ENCODE peak calls at places on chromosomes 13 and 19, in four cellular contexts. W is uterus, T is testis, D is endodermal cell. F is an unnamed sample.

GRCh38 chr13:106197506-106197905 is 338.0 kb downstream of the EFNB2 start:
- DNase-seq in W (no peak), T (no peak), D (no peak), F (no peak)

GRCh38 chr19:53958168-53958571 is 4.6 kb upstream of the CACNG8 start:
- DNase-seq in W (no peak), T (no peak), D (peak; percentile 83), F (no peak)

GRCh38 chr13:103883698-103884097 is 817.5 kb upstream of the SLC10A2 start:
- DNase-seq in W (no peak), T (no peak), D (no peak), F (no peak)

GRCh38 chr19:53004242-53004641 is 9.5 kb upstream of the ERVV-1 start:
- DNase-seq in W (no peak), T (no peak), D (no peak), F (no peak)

GRCh38 chr13:57264965-57265364 is 98.0 kb downstream of the PRR20E start:
- DNase-seq in W (no peak), T (no peak), D (no peak), F (no peak)

GRCh38 chr13:91464336-91464735 is 65.9 kb downstream of the GPC5 start:
- DNase-seq in W (no peak), T (no peak), D (no peak), F (no peak)

GRCh38 chr19:40831502-40832430 is 18.5 kb downstream of the CYP2A6 start:
- DNase-seq in W (peak; percentile 67), T (no peak), D (peak; percentile 13), F (no peak)

GRCh38 chr13:107271226-107271625 is 703.3 kb upstream of the ARGLU1 start:
- DNase-seq in W (no peak), T (no peak), D (peak; percentile 72), F (no peak)

GRCh38 chr13:95707035-95707434 is 30.1 kb downstream of the DNAJC3 start:
- DNase-seq in W (no peak), T (no peak), D (no peak), F (no peak)

GRCh38 chr19:49857061-49857833 is 6.3 kb downstream of the PTOV1 start:
- DNase-seq in W (no peak), T (no peak), D (peak; percentile 68), F (no peak)

GRCh38 chr19:6717036-6717435 is 3.4 kb downstream of the C3 start:
- DNase-seq in W (no peak), T (no peak), D (peak; percentile 52), F (no peak)

GRCh38 chr13:75788494-75788991 is 152.4 kb downstream of the LMO7 start:
- DNase-seq in W (no peak), T (no peak), D (no peak), F (no peak)

GRCh38 chr13:64855506-64855905 is 2374.6 kb downstream of the PCDH9 start:
- DNase-seq in W (no peak), T (no peak), D (no peak), F (no peak)

GRCh38 chr13:110323172-110323851 is 16.2 kb downstream of the COL4A2 start:
- DNase-seq in W (peak; percentile 70), T (no peak), D (peak; percentile 71), F (no peak)

GRCh38 chr13:100434010-100434763 is 154.4 kb downstream of the GGACT start:
- DNase-seq in W (no peak), T (no peak), D (no peak), F (no peak)

GRCh38 chr19:850221-850978 is 1.7 kb upstream of the ELANE start:
- DNase-seq in W (peak; percentile 88), T (peak; percentile 90), D (peak; percentile 73), F (peak; percentile 64)

GRCh38 chr19:35784401-35785086 is 9.2 kb downstream of the ARHGAP33 start:
- DNase-seq in W (no peak), T (no peak), D (peak; percentile 97), F (no peak)

GRCh38 chr19:48671456-48671995 is 1.3 kb downstream of the NTN5 start:
- DNase-seq in W (no peak), T (no peak), D (no peak), F (no peak)

GRCh38 chr19:38792250-38793111 is 3.5 kb downstream of the LGALS7B start:
- DNase-seq in W (no peak), T (no peak), D (peak; percentile 90), F (no peak)

GRCh38 chr19:3375221-3376088 is 9.1 kb downstream of the NFIC start:
- DNase-seq in W (peak; percentile 94), T (peak; percentile 94), D (peak; percentile 27), F (no peak)

GRCh38 chr19:610071-610800 is 20.6 kb downstream of the HCN2 start:
- DNase-seq in W (no peak), T (peak; percentile 44), D (no peak), F (no peak)

GRCh38 chr13:21060063-21060826 is 1.1 kb downstream of the LATS2 start:
- DNase-seq in W (peak; percentile 54), T (peak; percentile 51), D (peak; percentile 78), F (no peak)

GRCh38 chr13:111178417-111178816 is 63.3 kb downstream of the ARHGEF7 start:
- DNase-seq in W (no peak), T (no peak), D (no peak), F (no peak)

GRCh38 chr13:32150239-32150638 is 118.7 kb downstream of the FRY start:
- DNase-seq in W (peak; percentile 38), T (peak; percentile 28), D (no peak), F (no peak)
- H3K27ac ChIP-seq in W (peak overlapping the region; percentile 71), T (peak overlapping the region; percentile 70), D (no peak overlapping the region), F (no peak overlapping the region)

DNA sequence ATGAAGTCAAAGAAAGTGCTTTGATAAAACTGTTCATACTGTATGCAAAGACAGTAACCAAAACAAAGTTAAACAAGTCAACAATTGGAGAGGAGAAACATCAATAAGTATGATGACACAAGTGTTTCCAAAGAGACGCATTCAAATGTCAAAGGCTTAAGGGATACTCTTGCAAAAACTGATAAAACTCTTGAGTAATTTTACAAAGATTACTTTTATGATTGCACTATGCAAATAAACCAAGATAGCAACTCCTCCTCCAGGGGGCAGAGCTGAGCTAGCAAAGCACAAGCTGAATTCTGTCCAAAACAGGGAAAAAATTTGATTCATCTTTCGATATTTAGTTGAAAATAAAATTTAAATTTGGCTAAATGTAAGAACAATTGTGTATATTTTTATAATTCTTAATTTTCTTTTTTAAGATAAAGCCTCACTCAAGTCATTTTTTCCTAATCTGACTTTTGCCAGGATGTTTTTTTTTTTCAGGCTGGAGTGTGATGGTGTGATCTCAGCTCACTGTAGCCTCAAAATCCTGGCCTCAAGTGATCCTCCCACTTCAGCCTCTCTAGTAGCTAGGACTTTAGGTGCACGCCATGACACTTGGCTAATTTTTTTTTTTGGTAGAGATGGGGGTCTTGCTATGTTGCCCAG is 84.0 kb downstream of the MZT1 start:
- DNase-seq in W (no peak), T (peak; percentile 78), D (peak; percentile 68), F (peak; percentile 51)
- H3K27me3 ChIP-seq in W (no peaks in the 10 kb centered on the region), T (no peaks in the 10 kb centered on the region), D (no peaks in the 10 kb centered on the region), F (no peaks in the 10 kb centered on the region)

DNA sequence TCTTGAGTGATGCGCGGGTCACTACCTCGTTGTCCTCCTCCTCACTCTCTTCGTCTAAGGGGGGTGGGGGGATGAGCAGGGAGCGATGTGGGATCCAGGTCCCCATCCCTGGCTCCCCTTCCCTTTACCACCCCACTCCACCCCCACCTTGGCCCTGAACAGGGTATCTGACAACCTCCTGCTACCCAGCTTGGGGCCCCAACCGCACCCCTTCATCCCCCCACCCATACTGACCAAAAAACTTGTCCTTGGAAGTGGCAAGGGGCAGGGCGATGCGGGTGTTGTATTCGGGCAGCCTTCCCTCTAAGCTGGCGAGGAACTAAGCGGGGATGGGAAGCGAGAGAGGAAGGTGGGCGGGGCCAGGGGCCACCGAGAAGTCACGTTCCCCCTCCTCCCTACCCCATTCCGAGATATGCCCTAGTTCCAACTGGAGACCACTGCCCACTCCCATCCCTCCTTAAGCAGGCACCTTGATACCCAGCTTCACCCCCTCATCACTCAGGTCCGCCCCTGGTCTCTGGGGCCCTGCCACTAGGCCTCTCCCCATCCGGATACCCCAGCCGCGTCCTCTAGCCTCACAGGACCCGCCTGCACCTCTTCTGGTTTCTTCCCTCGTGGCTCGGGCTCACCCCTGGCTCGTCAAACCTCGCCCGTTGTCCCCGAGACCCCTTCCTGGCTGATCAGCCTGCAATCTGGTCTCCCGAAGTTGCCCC is 1.9 kb upstream of the RGL3 start:
- DNase-seq in W (no peak), T (no peak), D (peak; percentile 81), F (peak; percentile 64)
- H3K27ac ChIP-seq in W (peak overlapping the region; percentile 50), T (peak overlapping the region; percentile 20), D (no peak overlapping the region), F (no peak overlapping the region)

GRCh38 chr19:42121666-42122069 is 10.6 kb downstream of the POU2F2 start:
- DNase-seq in W (peak; percentile 20), T (peak; percentile 18), D (peak; percentile 66), F (peak; percentile 93)

GRCh38 chr19:42124386-42124901 is 7.8 kb downstream of the POU2F2 start:
- DNase-seq in W (no peak), T (no peak), D (no peak), F (no peak)

GRCh38 chr19:42122691-42123607 is 9.3 kb downstream of the POU2F2 start:
- DNase-seq in W (no peak), T (no peak), D (no peak), F (no peak)

GRCh38 chr19:42125536-42125935 is 6.7 kb downstream of the POU2F2 start:
- DNase-seq in W (no peak), T (no peak), D (no peak), F (no peak)

DNA sequence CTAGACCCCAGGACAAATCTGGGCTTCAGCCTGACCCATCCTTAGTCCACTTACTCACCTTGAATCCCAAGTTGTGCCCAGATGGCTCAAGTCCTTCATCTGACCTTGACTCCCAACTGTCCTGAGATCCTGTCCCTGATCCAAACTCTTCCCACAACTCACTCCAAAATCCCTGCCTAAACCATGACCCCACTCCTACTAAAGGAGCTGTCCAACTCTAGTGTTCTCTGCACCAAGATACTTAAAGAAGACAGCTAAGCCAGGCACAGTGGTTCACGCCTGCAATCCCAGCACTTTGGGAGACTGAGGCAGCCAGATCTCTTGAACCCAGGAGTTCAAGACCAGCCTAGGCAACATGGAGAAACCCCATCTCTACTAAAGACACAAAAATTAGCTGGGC is 8.5 kb downstream of the POU2F2 start:
- DNase-seq in W (no peak), T (no peak), D (no peak), F (no peak)
- H3K27me3 ChIP-seq in W (no peaks in the 10 kb centered on the region), T (no peaks in the 10 kb centered on the region), D (no peaks in the 10 kb centered on the region), F (no peaks in the 10 kb centered on the region)

GRCh38 chr19:15297416-15298224 is 34.7 kb downstream of the BRD4 start:
- DNase-seq in W (no peak), T (no peak), D (no peak), F (no peak)
- H3K27ac ChIP-seq in W (no peak overlapping the region), T (no peak overlapping the region), D (peak overlapping the region; percentile 26), F (peak overlapping the region; percentile 54)

GRCh38 chr19:13043285-13043684 is 48.0 kb downstream of the NFIX start:
- DNase-seq in W (no peak), T (no peak), D (no peak), F (no peak)
- H3K27me3 ChIP-seq in W (no peaks in the 10 kb centered on the region), T (no peaks in the 10 kb centered on the region), D (peaks cover 73% of the 10 kb centered on the region), F (no peaks in the 10 kb centered on the region)

F was measured in RWPE2.